ENCODE peak calls at places on chromosomes 1 and 21, in ten cellular contexts. E, M, T, C, G, S, A, W, Z and U are unnamed samples.

GRCh38 chr1:16172964-16173446 is 17.1 kb upstream of the EPHA2 start:
- DNase-seq in Z (no peak), M (no peak), G (no peak), W (no peak), A (no peak), C (no peak), S (no peak), T (no peak), E (no peak), U (no peak)

GRCh38 chr1:90605070-90605469 is 112.0 kb downstream of the BARHL2 start:
- DNase-seq in M (no peak), A (no peak), G (no peak), S (no peak), E (no peak), C (no peak), W (no peak), T (no peak), Z (no peak), U (no peak)

GRCh38 chr21:41966341-41966833 is 12.6 kb upstream of the C2CD2 start:
- DNase-seq in A (peak), Z (no peak), S (no peak), M (no peak), W (no peak), C (no peak), T (no peak), E (no peak), G (no peak), U (no peak)

GRCh38 chr1:13582713-13583443 is 754 bp upstream of the PDPN start:
- DNase-seq in Z (no peak), G (no peak), A (no peak), M (no peak), W (no peak), T (no peak), E (no peak), S (no peak), C (no peak), U (no peak)

GRCh38 chr1:53316058-53316741 is 11.7 kb downstream of the LRP8 start:
- DNase-seq in W (no peak), T (no peak), A (no peak), E (peak), C (peak), M (no peak), S (no peak), G (no peak), Z (no peak), U (peak)

GRCh38 chr1:184632415-184633175 is 122.1 kb downstream of the EDEM3 start:
- DNase-seq in Z (no peak), A (no peak), T (peak), S (no peak), G (no peak), C (no peak), E (peak), W (no peak), M (no peak), U (no peak)

GRCh38 chr1:67760030-67760821 is 73.0 kb downstream of the GNG12 start:
- DNase-seq in A (peak), G (peak), T (peak), E (peak), Z (no peak), C (no peak), S (peak), M (peak), W (peak), U (no peak)

GRCh38 chr1:64884261-64885040 is 81.9 kb downstream of the JAK1 start:
- DNase-seq in M (no peak), E (no peak), Z (no peak), A (no peak), G (no peak), T (no peak), S (no peak), C (no peak), W (no peak), U (no peak)

GRCh38 chr1:7784492-7785071 is 491 bp downstream of the PER3 start:
- DNase-seq in Z (no peak), W (no peak), G (no peak), S (no peak), A (no peak), M (no peak), E (no peak), C (peak), T (peak), U (no peak)

GRCh38 chr1:216306830-216307229 is 116.4 kb downstream of the USH2A start:
- DNase-seq in G (no peak), Z (no peak), M (no peak), E (no peak), S (no peak), A (no peak), W (no peak), C (no peak), T (no peak), U (no peak)

GRCh38 chr21:34865922-34866271 is 183.2 kb downstream of the RUNX1 start:
- DNase-seq in W (no peak), S (peak), E (no peak), C (no peak), G (no peak), Z (no peak), T (no peak), A (no peak), M (no peak), U (no peak)

GRCh38 chr1:107830075-107830474 is 134.9 kb downstream of the VAV3 start:
- DNase-seq in E (no peak), T (no peak), M (no peak), W (no peak), A (no peak), Z (no peak), G (no peak), C (no peak), S (no peak), U (no peak)

GRCh38 chr1:168320805-168321577 is 40.3 kb downstream of the TBX19 start:
- DNase-seq in E (no peak), Z (peak), A (peak), C (no peak), W (peak), T (no peak), M (no peak), G (no peak), S (no peak), U (no peak)

GRCh38 chr1:223834660-223835263 is 11.0 kb downstream of the TP53BP2 start:
- DNase-seq in T (no peak), E (no peak), A (peak), C (peak), M (no peak), G (no peak), Z (no peak), S (no peak), W (no peak), U (no peak)

GRCh38 chr1:1943834-1944570 is 24.9 kb upstream of the TMEM52 start:
- DNase-seq in E (peak), M (peak), T (no peak), Z (no peak), G (peak), A (no peak), W (peak), S (peak), C (no peak), U (peak)

GRCh38 chr1:39196244-39197215 is 8.0 kb upstream of the MACF1 start:
- DNase-seq in E (no peak), M (peak), G (no peak), T (no peak), C (peak), A (peak), S (peak), Z (no peak), W (no peak), U (no peak)

GRCh38 chr1:116673935-116674630 is 6.5 kb upstream of the IGSF3 start:
- DNase-seq in Z (no peak), C (no peak), M (no peak), E (no peak), T (no peak), G (no peak), W (no peak), A (no peak), S (no peak), U (no peak)

GRCh38 chr1:39699419-39699818 is 8.2 kb upstream of the HPCAL4 start:
- DNase-seq in M (no peak), G (no peak), S (no peak), A (no peak), E (no peak), W (no peak), C (no peak), T (no peak), Z (no peak), U (no peak)

GRCh38 chr1:7232936-7233540 is 447.8 kb downstream of the CAMTA1 start:
- DNase-seq in C (no peak), T (no peak), A (no peak), E (no peak), Z (no peak), W (no peak), S (no peak), M (no peak), G (no peak), U (no peak)

GRCh38 chr1:240912821-240913220 is 300.9 kb upstream of the GREM2 start:
- DNase-seq in C (no peak), A (no peak), M (no peak), S (no peak), E (no peak), G (no peak), T (no peak), W (no peak), Z (no peak), U (no peak)

GRCh38 chr1:24149854-24150227 is 6.9 kb upstream of the IL22RA1 start:
- DNase-seq in E (no peak), W (peak), Z (peak), T (no peak), M (no peak), G (no peak), C (peak), A (peak), S (no peak), U (no peak)

GRCh38 chr1:20439282-20439681 is 46.7 kb downstream of the CAMK2N1 start:
- DNase-seq in Z (no peak), A (peak), S (peak), G (no peak), E (no peak), W (no peak), C (no peak), T (no peak), M (no peak), U (no peak)

GRCh38 chr1:72570815-72571214 is 288.5 kb upstream of the NEGR1 start:
- DNase-seq in E (no peak), S (no peak), C (no peak), M (no peak), A (no peak), Z (no peak), W (no peak), T (no peak), G (no peak), U (no peak)

GRCh38 chr1:240314845-240315746 is 223.4 kb downstream of the FMN2 start:
- DNase-seq in T (no peak), A (peak), Z (no peak), S (no peak), M (no peak), C (no peak), E (no peak), W (no peak), G (no peak), U (no peak)

GRCh38 chr1:118825619-118826018 is 162.5 kb downstream of the TBX15 start:
- DNase-seq in E (no peak), G (no peak), C (no peak), M (no peak), A (no peak), Z (no peak), W (no peak), T (no peak), S (no peak), U (no peak)

GRCh38 chr1:21270086-21270689 is 20.1 kb downstream of the ECE1 start:
- DNase-seq in S (peak), A (peak), E (peak), C (peak), T (peak), G (peak), Z (no peak), M (peak), W (peak), U (no peak)

GRCh38 chr1:201127755-201128455 is 921 bp upstream of the ASCL5 start:
- DNase-seq in G (no peak), W (no peak), Z (no peak), C (no peak), E (no peak), S (no peak), M (no peak), T (no peak), A (peak), U (peak)

GRCh38 chr1:172167801-172168596 is 252.5 kb upstream of the C1orf105 start:
- DNase-seq in C (no peak), W (no peak), M (no peak), S (no peak), E (no peak), A (peak), G (no peak), T (no peak), Z (no peak), U (no peak)

GRCh38 chr1:96641292-96641691 is 80.3 kb upstream of the PTBP2 start:
- DNase-seq in E (no peak), M (no peak), Z (no peak), A (peak), T (no peak), C (no peak), W (no peak), S (no peak), G (no peak), U (no peak)

GRCh38 chr1:23456226-23456625 is 27.8 kb downstream of the ASAP3 start:
- DNase-seq in S (no peak), W (no peak), M (no peak), A (peak), G (no peak), E (no peak), Z (no peak), T (no peak), C (no peak), U (no peak)

GRCh38 chr1:229848762-229849677 is 218.0 kb upstream of the GALNT2 start:
- DNase-seq in E (no peak), G (no peak), Z (no peak), T (no peak), S (peak), C (no peak), W (peak), A (peak), M (no peak), U (no peak)

GRCh38 chr1:61163794-61164193 is 81.4 kb downstream of the NFIA start:
- DNase-seq in A (peak), W (no peak), T (no peak), E (no peak), C (no peak), G (no peak), M (no peak), S (no peak), Z (no peak), U (no peak)

GRCh38 chr1:62530516-62531154 is 66.7 kb upstream of the ANGPTL3 start:
- DNase-seq in W (no peak), A (peak), T (peak), S (peak), E (peak), G (no peak), C (no peak), M (no peak), Z (peak), U (no peak)